ENCODE peak calls at places on chromosomes 13 and 19, in five cellular contexts. One of them, this sample, is unnamed.
A peak's percentile ranks its signal among the peaks of the same experiment; 100 is the strongest.

GRCh38 chr19:5826531-5827341 is 12.8 kb downstream of the FUT6 start:
- DNase-seq in brain microvascular endothelial cell: no peak
- DNase-seq in HFFc6: no peak
- DNase-seq in AG09319: no peak
- DNase-seq in kidney epithelial cell: no peak
- DNase-seq in this sample: no peak

GRCh38 chr19:38727868-38728660 is 16.2 kb downstream of the CAPN12 start:
- DNase-seq in brain microvascular endothelial cell: peak; percentile 80
- DNase-seq in HFFc6: no peak
- DNase-seq in AG09319: no peak
- DNase-seq in kidney epithelial cell: no peak
- DNase-seq in this sample: no peak

GRCh38 chr13:25440081-25440480 is 68.3 kb downstream of the ATP8A2 start:
- DNase-seq in brain microvascular endothelial cell: no peak
- DNase-seq in HFFc6: no peak
- DNase-seq in AG09319: no peak
- DNase-seq in kidney epithelial cell: no peak
- DNase-seq in this sample: no peak

GRCh38 chr13:39600766-39601165 is 2.2 kb downstream of the LHFPL6 start:
- DNase-seq in brain microvascular endothelial cell: peak; percentile 24
- DNase-seq in HFFc6: no peak
- DNase-seq in AG09319: no peak
- DNase-seq in kidney epithelial cell: no peak
- DNase-seq in this sample: no peak

GRCh38 chr13:48320906-48321510 is 17.5 kb downstream of the RB1 start:
- DNase-seq in brain microvascular endothelial cell: no peak
- DNase-seq in HFFc6: no peak
- DNase-seq in AG09319: no peak
- DNase-seq in kidney epithelial cell: no peak
- DNase-seq in this sample: no peak

GRCh38 chr13:87884874-87885273 is 213.7 kb downstream of the SLITRK5 start:
- DNase-seq in brain microvascular endothelial cell: no peak
- DNase-seq in HFFc6: no peak
- DNase-seq in AG09319: no peak
- DNase-seq in kidney epithelial cell: peak; percentile 7
- DNase-seq in this sample: peak; percentile 2

GRCh38 chr19:55654323-55654832 is 457 bp upstream of the U2AF2 start:
- DNase-seq in brain microvascular endothelial cell: peak; percentile 99
- DNase-seq in HFFc6: peak; percentile 99
- DNase-seq in AG09319: peak; percentile 98
- DNase-seq in kidney epithelial cell: peak; percentile 90
- DNase-seq in this sample: peak; percentile 99

GRCh38 chr19:27657271-27658051 is 1555.5 kb downstream of the UQCRFS1 start:
- DNase-seq in brain microvascular endothelial cell: no peak
- DNase-seq in HFFc6: no peak
- DNase-seq in AG09319: no peak
- DNase-seq in kidney epithelial cell: no peak
- DNase-seq in this sample: no peak

GRCh38 chr13:102657630-102658029 is 37.2 kb downstream of the METTL21C start:
- DNase-seq in brain microvascular endothelial cell: no peak
- DNase-seq in HFFc6: no peak
- DNase-seq in AG09319: no peak
- DNase-seq in kidney epithelial cell: no peak
- DNase-seq in this sample: no peak

GRCh38 chr19:45905016-45905415 is 2.6 kb upstream of the MYPOP start:
- DNase-seq in brain microvascular endothelial cell: no peak
- DNase-seq in HFFc6: no peak
- DNase-seq in AG09319: no peak
- DNase-seq in kidney epithelial cell: no peak
- DNase-seq in this sample: no peak

GRCh38 chr19:45913874-45914830 is at the start of gene NANOS2:
- DNase-seq in brain microvascular endothelial cell: no peak
- DNase-seq in HFFc6: no peak
- DNase-seq in AG09319: no peak
- DNase-seq in kidney epithelial cell: no peak
- DNase-seq in this sample: no peak

GRCh38 chr19:45911291-45911690 is 3.3 kb downstream of the NANOS2 start:
- DNase-seq in brain microvascular endothelial cell: no peak
- DNase-seq in HFFc6: no peak
- DNase-seq in AG09319: no peak
- DNase-seq in kidney epithelial cell: no peak
- DNase-seq in this sample: no peak

GRCh38 chr19:45906221-45906620 is 3.8 kb upstream of the MYPOP start:
- DNase-seq in brain microvascular endothelial cell: peak; percentile 19
- DNase-seq in HFFc6: peak; percentile 41
- DNase-seq in AG09319: no peak
- DNase-seq in kidney epithelial cell: no peak
- DNase-seq in this sample: no peak

GRCh38 chr19:45908956-45909355 is 5.6 kb downstream of the NANOS2 start:
- DNase-seq in brain microvascular endothelial cell: no peak
- DNase-seq in HFFc6: peak; percentile 14
- DNase-seq in AG09319: no peak
- DNase-seq in kidney epithelial cell: no peak
- DNase-seq in this sample: no peak
- TF ChIP-seq CTCF in brain microvascular endothelial cell: no peak
- TF ChIP-seq CTCF in HFFc6: no peak
- TF ChIP-seq CTCF in AG09319: no peak
- TF ChIP-seq CTCF in kidney epithelial cell: peak; percentile 14
- TF ChIP-seq CTCF in this sample: no peak

GRCh38 chr19:49824662-49825061 is 6.6 kb downstream of the MED25 start:
- DNase-seq in brain microvascular endothelial cell: no peak
- DNase-seq in HFFc6: no peak
- DNase-seq in AG09319: no peak
- DNase-seq in kidney epithelial cell: no peak
- DNase-seq in this sample: no peak
- TF ChIP-seq CTCF in brain microvascular endothelial cell: no peak
- TF ChIP-seq CTCF in HFFc6: no peak
- TF ChIP-seq CTCF in AG09319: no peak
- TF ChIP-seq CTCF in kidney epithelial cell: no peak
- TF ChIP-seq CTCF in this sample: no peak

GRCh38 chr19:35555301-35556005 is 8.0 kb downstream of the ATP4A start:
- DNase-seq in brain microvascular endothelial cell: no peak
- DNase-seq in HFFc6: no peak
- DNase-seq in AG09319: no peak
- DNase-seq in kidney epithelial cell: no peak
- DNase-seq in this sample: no peak

GRCh38 chr19:35554076-35554475 is 8.7 kb downstream of the TMEM147 start:
- DNase-seq in brain microvascular endothelial cell: no peak
- DNase-seq in HFFc6: no peak
- DNase-seq in AG09319: no peak
- DNase-seq in kidney epithelial cell: no peak
- DNase-seq in this sample: no peak

GRCh38 chr19:35551091-35551810 is 5.8 kb downstream of the TMEM147 start:
- DNase-seq in brain microvascular endothelial cell: no peak
- DNase-seq in HFFc6: no peak
- DNase-seq in AG09319: no peak
- DNase-seq in kidney epithelial cell: no peak
- DNase-seq in this sample: no peak

GRCh38 chr19:35553385-35554000 is 8.1 kb downstream of the TMEM147 start:
- DNase-seq in brain microvascular endothelial cell: no peak
- DNase-seq in HFFc6: no peak
- DNase-seq in AG09319: no peak
- DNase-seq in kidney epithelial cell: no peak
- DNase-seq in this sample: no peak

DNA sequence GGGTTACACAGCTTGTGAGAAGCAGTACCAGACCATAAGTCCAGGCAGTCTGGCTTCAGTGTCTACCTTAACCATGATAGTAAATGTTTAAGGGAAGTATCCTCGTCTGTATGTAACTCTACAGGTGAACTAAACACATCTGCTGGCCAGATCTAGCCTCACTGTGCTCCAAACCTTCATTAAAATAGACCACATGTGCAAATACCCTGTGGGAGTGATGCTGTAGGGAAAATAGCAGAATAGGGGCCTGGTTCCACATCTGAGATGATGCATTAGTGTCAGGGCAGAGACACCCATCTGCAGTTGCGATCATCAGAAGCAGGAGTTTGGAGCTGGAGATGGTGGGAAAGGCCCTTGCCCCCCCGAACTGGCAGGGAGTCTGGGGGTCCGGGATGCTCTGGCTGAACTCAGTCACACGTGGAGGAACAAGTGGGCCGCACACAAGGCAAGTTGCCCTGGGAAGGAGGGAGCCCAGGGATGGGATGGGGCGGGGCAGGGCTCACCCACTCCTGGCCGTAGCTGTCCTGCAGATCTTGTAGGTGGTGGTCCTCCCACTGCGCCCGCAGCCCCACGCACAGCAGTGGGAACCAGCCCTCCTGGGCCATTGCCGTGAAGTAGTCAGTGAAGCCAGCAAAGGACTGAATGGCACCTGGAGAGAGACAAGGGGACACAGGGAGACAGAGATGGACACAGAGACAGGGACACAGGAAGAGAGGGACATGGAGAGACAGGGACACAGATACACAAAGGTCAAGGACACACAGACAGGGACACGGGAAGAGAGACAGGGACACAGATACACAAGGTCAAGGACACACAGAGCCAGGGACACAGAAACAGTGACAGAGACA is 7.3 kb downstream of the TMEM147 start:
- DNase-seq in brain microvascular endothelial cell: no peak
- DNase-seq in HFFc6: no peak
- DNase-seq in AG09319: no peak
- DNase-seq in kidney epithelial cell: no peak
- DNase-seq in this sample: no peak
- TF ChIP-seq CTCF in brain microvascular endothelial cell: no peak
- TF ChIP-seq CTCF in HFFc6: no peak
- TF ChIP-seq CTCF in AG09319: no peak
- TF ChIP-seq CTCF in kidney epithelial cell: no peak
- TF ChIP-seq CTCF in this sample: no peak

GRCh38 chr19:1779604-1779973 is 26.3 kb downstream of the ONECUT3 start:
- DNase-seq in brain microvascular endothelial cell: no peak
- DNase-seq in HFFc6: no peak
- DNase-seq in AG09319: no peak
- DNase-seq in kidney epithelial cell: no peak
- DNase-seq in this sample: no peak

GRCh38 chr19:1777149-1777548 is 23.8 kb downstream of the ONECUT3 start:
- DNase-seq in brain microvascular endothelial cell: no peak
- DNase-seq in HFFc6: no peak
- DNase-seq in AG09319: no peak
- DNase-seq in kidney epithelial cell: no peak
- DNase-seq in this sample: no peak

GRCh38 chr19:1783354-1783753 is 28.7 kb downstream of the ATP8B3 start:
- DNase-seq in brain microvascular endothelial cell: no peak
- DNase-seq in HFFc6: no peak
- DNase-seq in AG09319: no peak
- DNase-seq in kidney epithelial cell: no peak
- DNase-seq in this sample: no peak

GRCh38 chr19:1782501-1782900 is 29.2 kb downstream of the ONECUT3 start:
- DNase-seq in brain microvascular endothelial cell: no peak
- DNase-seq in HFFc6: no peak
- DNase-seq in AG09319: no peak
- DNase-seq in kidney epithelial cell: no peak
- DNase-seq in this sample: no peak

DNA sequence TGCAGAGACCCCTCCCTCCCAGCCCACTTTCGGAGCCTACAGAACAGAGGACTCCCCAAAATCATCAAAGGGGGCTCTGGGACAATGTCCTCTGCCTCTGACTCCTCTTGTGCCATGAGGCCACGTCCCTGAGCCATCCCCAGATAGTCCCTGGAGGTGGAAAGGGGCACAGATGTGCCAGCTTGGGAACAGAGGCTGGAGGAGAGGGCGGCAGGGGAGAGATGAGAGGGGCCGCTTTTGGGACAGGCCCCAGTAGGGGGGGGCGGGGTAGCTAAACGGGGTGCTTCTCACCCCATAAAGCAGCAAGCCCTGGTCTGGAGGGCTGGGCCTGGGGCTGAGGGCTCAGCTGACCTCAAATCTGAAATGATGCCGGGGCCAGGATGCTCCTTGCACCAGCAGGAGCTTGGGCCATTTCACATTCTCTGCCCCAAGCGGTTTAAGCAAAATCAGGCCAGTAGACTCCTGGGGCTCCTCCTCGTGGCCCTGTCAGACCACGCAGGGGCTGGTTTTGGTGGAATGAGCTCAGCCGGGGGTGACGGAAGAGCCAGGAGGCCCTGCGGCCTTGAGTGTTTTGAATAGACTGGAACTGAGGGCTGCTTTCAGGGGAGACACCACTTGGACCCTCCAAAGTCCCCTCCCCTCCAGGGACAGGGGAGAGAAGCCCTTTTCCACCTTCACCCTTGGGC is 27.1 kb downstream of the ONECUT3 start:
- DNase-seq in brain microvascular endothelial cell: no peak
- DNase-seq in HFFc6: peak; percentile 40
- DNase-seq in AG09319: no peak
- DNase-seq in kidney epithelial cell: no peak
- DNase-seq in this sample: no peak
- TF ChIP-seq CTCF in brain microvascular endothelial cell: peak; percentile 52
- TF ChIP-seq CTCF in HFFc6: peak; percentile 49
- TF ChIP-seq CTCF in AG09319: peak; percentile 13
- TF ChIP-seq CTCF in kidney epithelial cell: peak; percentile 23
- TF ChIP-seq CTCF in this sample: peak; percentile 45

GRCh38 chr19:29285878-29286277 is 72.9 kb upstream of the UQCRFS1 start:
- DNase-seq in brain microvascular endothelial cell: no peak
- DNase-seq in HFFc6: no peak
- DNase-seq in AG09319: no peak
- DNase-seq in kidney epithelial cell: no peak
- DNase-seq in this sample: no peak

GRCh38 chr19:29285187-29285687 is 72.3 kb upstream of the UQCRFS1 start:
- DNase-seq in brain microvascular endothelial cell: no peak
- DNase-seq in HFFc6: no peak
- DNase-seq in AG09319: no peak
- DNase-seq in kidney epithelial cell: no peak
- DNase-seq in this sample: no peak

GRCh38 chr19:29288276-29288675 is 75.3 kb upstream of the UQCRFS1 start:
- DNase-seq in brain microvascular endothelial cell: no peak
- DNase-seq in HFFc6: no peak
- DNase-seq in AG09319: no peak
- DNase-seq in kidney epithelial cell: no peak
- DNase-seq in this sample: no peak

GRCh38 chr19:29289020-29289419 is 76.1 kb upstream of the UQCRFS1 start:
- DNase-seq in brain microvascular endothelial cell: no peak
- DNase-seq in HFFc6: no peak
- DNase-seq in AG09319: no peak
- DNase-seq in kidney epithelial cell: no peak
- DNase-seq in this sample: no peak

GRCh38 chr19:29287061-29287460 is 74.1 kb upstream of the UQCRFS1 start:
- DNase-seq in brain microvascular endothelial cell: no peak
- DNase-seq in HFFc6: no peak
- DNase-seq in AG09319: no peak
- DNase-seq in kidney epithelial cell: no peak
- DNase-seq in this sample: no peak
- TF ChIP-seq CTCF in brain microvascular endothelial cell: no peak
- TF ChIP-seq CTCF in HFFc6: no peak
- TF ChIP-seq CTCF in AG09319: no peak
- TF ChIP-seq CTCF in kidney epithelial cell: no peak
- TF ChIP-seq CTCF in this sample: no peak

GRCh38 chr13:42654760-42655159 is 80.8 kb downstream of the TNFSF11 start:
- DNase-seq in brain microvascular endothelial cell: no peak
- DNase-seq in HFFc6: no peak
- DNase-seq in AG09319: no peak
- DNase-seq in kidney epithelial cell: no peak
- DNase-seq in this sample: no peak

GRCh38 chr13:42658019-42658418 is 84.1 kb downstream of the TNFSF11 start:
- DNase-seq in brain microvascular endothelial cell: no peak
- DNase-seq in HFFc6: no peak
- DNase-seq in AG09319: no peak
- DNase-seq in kidney epithelial cell: no peak
- DNase-seq in this sample: no peak

GRCh38 chr13:42656136-42656535 is 82.2 kb downstream of the TNFSF11 start:
- DNase-seq in brain microvascular endothelial cell: no peak
- DNase-seq in HFFc6: no peak
- DNase-seq in AG09319: no peak
- DNase-seq in kidney epithelial cell: no peak
- DNase-seq in this sample: no peak

GRCh38 chr13:42660367-42660965 is 86.5 kb downstream of the TNFSF11 start:
- DNase-seq in brain microvascular endothelial cell: no peak
- DNase-seq in HFFc6: no peak
- DNase-seq in AG09319: no peak
- DNase-seq in kidney epithelial cell: no peak
- DNase-seq in this sample: no peak
- TF ChIP-seq CTCF in brain microvascular endothelial cell: peak; percentile 30
- TF ChIP-seq CTCF in HFFc6: peak; percentile 66
- TF ChIP-seq CTCF in AG09319: peak; percentile 27
- TF ChIP-seq CTCF in kidney epithelial cell: no peak
- TF ChIP-seq CTCF in this sample: peak; percentile 39

This sample was measured in AG04450.